ENCODE peak calls at places on chromosomes 6 and 20, in seven cellular contexts. One of them, this sample, is unnamed.

GRCh38 chr6:16414205-16414604 is 175.8 kb downstream of the GMPR start:
- DNase-seq in cardiac muscle cell: peak; percentile 15
- DNase-seq in cardiac fibroblast: peak; percentile 38
- DNase-seq in fibroblast of lung: peak; percentile 69
- DNase-seq in brain microvascular endothelial cell: peak; percentile 57
- DNase-seq in mammary epithelial cell: no peak
- DNase-seq in heart left ventricle: peak; percentile 48
- DNase-seq in this sample: no peak

GRCh38 chr6:139029470-139030210 is 1.1 kb downstream of the ABRACL start:
- DNase-seq in cardiac muscle cell: peak; percentile 69
- DNase-seq in cardiac fibroblast: peak; percentile 79
- DNase-seq in fibroblast of lung: peak; percentile 43
- DNase-seq in brain microvascular endothelial cell: peak; percentile 26
- DNase-seq in mammary epithelial cell: peak; percentile 19
- DNase-seq in heart left ventricle: peak; percentile 64
- DNase-seq in this sample: peak; percentile 78

GRCh38 chr6:144482142-144482541 is 197.0 kb downstream of the UTRN start:
- DNase-seq in cardiac muscle cell: peak; percentile 73
- DNase-seq in cardiac fibroblast: peak; percentile 88
- DNase-seq in fibroblast of lung: peak; percentile 68
- DNase-seq in brain microvascular endothelial cell: peak; percentile 78
- DNase-seq in mammary epithelial cell: peak; percentile 60
- DNase-seq in heart left ventricle: peak; percentile 72
- DNase-seq in this sample: peak; percentile 60

GRCh38 chr6:41677430-41678045 is 39.3 kb downstream of the MDFI start:
- DNase-seq in cardiac muscle cell: no peak
- DNase-seq in cardiac fibroblast: no peak
- DNase-seq in fibroblast of lung: no peak
- DNase-seq in brain microvascular endothelial cell: no peak
- DNase-seq in mammary epithelial cell: no peak
- DNase-seq in heart left ventricle: no peak
- DNase-seq in this sample: no peak

GRCh38 chr6:30646450-30647038 is 389 bp upstream of the C6orf136 start:
- DNase-seq in cardiac muscle cell: peak; percentile 12
- DNase-seq in cardiac fibroblast: no peak
- DNase-seq in fibroblast of lung: no peak
- DNase-seq in brain microvascular endothelial cell: peak; percentile 89
- DNase-seq in mammary epithelial cell: no peak
- DNase-seq in heart left ventricle: no peak
- DNase-seq in this sample: peak; percentile 72

GRCh38 chr6:39088331-39088730 is 26.7 kb downstream of the SAYSD1 start:
- DNase-seq in cardiac muscle cell: peak; percentile 94
- DNase-seq in cardiac fibroblast: peak; percentile 80
- DNase-seq in fibroblast of lung: peak; percentile 54
- DNase-seq in brain microvascular endothelial cell: peak; percentile 59
- DNase-seq in mammary epithelial cell: no peak
- DNase-seq in heart left ventricle: peak; percentile 52
- DNase-seq in this sample: peak; percentile 81

GRCh38 chr6:149961728-149962425 is 1.9 kb upstream of the ULBP1 start:
- DNase-seq in cardiac muscle cell: no peak
- DNase-seq in cardiac fibroblast: peak; percentile 29
- DNase-seq in fibroblast of lung: no peak
- DNase-seq in brain microvascular endothelial cell: no peak
- DNase-seq in mammary epithelial cell: peak; percentile 17
- DNase-seq in heart left ventricle: no peak
- DNase-seq in this sample: peak; percentile 80

GRCh38 chr6:34459899-34460593 is 5.8 kb upstream of the PACSIN1 start:
- DNase-seq in cardiac muscle cell: peak; percentile 69
- DNase-seq in cardiac fibroblast: peak; percentile 64
- DNase-seq in fibroblast of lung: peak; percentile 33
- DNase-seq in brain microvascular endothelial cell: peak; percentile 39
- DNase-seq in mammary epithelial cell: peak; percentile 49
- DNase-seq in heart left ventricle: no peak
- DNase-seq in this sample: peak; percentile 79

GRCh38 chr6:63391203-63391970 is 71.6 kb upstream of the LGSN start:
- DNase-seq in cardiac muscle cell: no peak
- DNase-seq in cardiac fibroblast: no peak
- DNase-seq in fibroblast of lung: no peak
- DNase-seq in brain microvascular endothelial cell: no peak
- DNase-seq in mammary epithelial cell: no peak
- DNase-seq in heart left ventricle: no peak
- DNase-seq in this sample: no peak

GRCh38 chr6:127969701-127970100 is 68.8 kb upstream of the THEMIS start:
- DNase-seq in cardiac muscle cell: no peak
- DNase-seq in cardiac fibroblast: no peak
- DNase-seq in fibroblast of lung: no peak
- DNase-seq in brain microvascular endothelial cell: no peak
- DNase-seq in mammary epithelial cell: no peak
- DNase-seq in heart left ventricle: no peak
- DNase-seq in this sample: no peak

GRCh38 chr6:32905078-32905477 is 35.8 kb downstream of the HLA-DMB start:
- DNase-seq in cardiac muscle cell: no peak
- DNase-seq in cardiac fibroblast: no peak
- DNase-seq in fibroblast of lung: peak; percentile 8
- DNase-seq in brain microvascular endothelial cell: no peak
- DNase-seq in mammary epithelial cell: no peak
- DNase-seq in heart left ventricle: no peak
- DNase-seq in this sample: no peak

GRCh38 chr20:51801220-51801991 is 915 bp downstream of the SALL4 start:
- DNase-seq in cardiac muscle cell: peak; percentile 66
- DNase-seq in cardiac fibroblast: no peak
- DNase-seq in fibroblast of lung: no peak
- DNase-seq in brain microvascular endothelial cell: no peak
- DNase-seq in mammary epithelial cell: no peak
- DNase-seq in heart left ventricle: no peak
- DNase-seq in this sample: peak; percentile 87

GRCh38 chr20:50562262-50562701 is 52.1 kb downstream of the PTPN1 start:
- DNase-seq in cardiac muscle cell: no peak
- DNase-seq in cardiac fibroblast: no peak
- DNase-seq in fibroblast of lung: no peak
- DNase-seq in brain microvascular endothelial cell: no peak
- DNase-seq in mammary epithelial cell: no peak
- DNase-seq in heart left ventricle: no peak
- DNase-seq in this sample: no peak

GRCh38 chr6:25717856-25718740 is 36.4 kb upstream of the SLC17A4 start:
- DNase-seq in cardiac muscle cell: peak; percentile 63
- DNase-seq in cardiac fibroblast: peak; percentile 58
- DNase-seq in fibroblast of lung: peak; percentile 14
- DNase-seq in brain microvascular endothelial cell: peak; percentile 28
- DNase-seq in mammary epithelial cell: no peak
- DNase-seq in heart left ventricle: no peak
- DNase-seq in this sample: no peak

GRCh38 chr6:10421508-10422281 is 6.8 kb upstream of the TFAP2A start:
- DNase-seq in cardiac muscle cell: no peak
- DNase-seq in cardiac fibroblast: no peak
- DNase-seq in fibroblast of lung: no peak
- DNase-seq in brain microvascular endothelial cell: no peak
- DNase-seq in mammary epithelial cell: no peak
- DNase-seq in heart left ventricle: no peak
- DNase-seq in this sample: peak; percentile 57
- H3K4me3 ChIP-seq in cardiac muscle cell: no peak overlapping the region
- H3K4me3 ChIP-seq in cardiac fibroblast: no peak overlapping the region
- H3K4me3 ChIP-seq in fibroblast of lung: no peak overlapping the region
- H3K4me3 ChIP-seq in brain microvascular endothelial cell: no peak overlapping the region
- H3K4me3 ChIP-seq in mammary epithelial cell: no peak overlapping the region
- H3K4me3 ChIP-seq in heart left ventricle: no peak overlapping the region
- H3K4me3 ChIP-seq in this sample: no peak overlapping the region

GRCh38 chr6:163706688-163707087 is 292.2 kb downstream of the QKI start:
- DNase-seq in cardiac muscle cell: no peak
- DNase-seq in cardiac fibroblast: no peak
- DNase-seq in fibroblast of lung: peak; percentile 18
- DNase-seq in brain microvascular endothelial cell: no peak
- DNase-seq in mammary epithelial cell: no peak
- DNase-seq in heart left ventricle: no peak
- DNase-seq in this sample: peak; percentile 3

GRCh38 chr6:163705923-163706322 is 291.4 kb downstream of the QKI start:
- DNase-seq in cardiac muscle cell: no peak
- DNase-seq in cardiac fibroblast: no peak
- DNase-seq in fibroblast of lung: no peak
- DNase-seq in brain microvascular endothelial cell: no peak
- DNase-seq in mammary epithelial cell: no peak
- DNase-seq in heart left ventricle: no peak
- DNase-seq in this sample: no peak

GRCh38 chr6:163708459-163708858 is 293.9 kb downstream of the QKI start:
- DNase-seq in cardiac muscle cell: no peak
- DNase-seq in cardiac fibroblast: no peak
- DNase-seq in fibroblast of lung: no peak
- DNase-seq in brain microvascular endothelial cell: no peak
- DNase-seq in mammary epithelial cell: no peak
- DNase-seq in heart left ventricle: no peak
- DNase-seq in this sample: no peak

GRCh38 chr6:163709255-163709654 is 294.7 kb downstream of the QKI start:
- DNase-seq in cardiac muscle cell: no peak
- DNase-seq in cardiac fibroblast: no peak
- DNase-seq in fibroblast of lung: no peak
- DNase-seq in brain microvascular endothelial cell: no peak
- DNase-seq in mammary epithelial cell: no peak
- DNase-seq in heart left ventricle: no peak
- DNase-seq in this sample: no peak

DNA sequence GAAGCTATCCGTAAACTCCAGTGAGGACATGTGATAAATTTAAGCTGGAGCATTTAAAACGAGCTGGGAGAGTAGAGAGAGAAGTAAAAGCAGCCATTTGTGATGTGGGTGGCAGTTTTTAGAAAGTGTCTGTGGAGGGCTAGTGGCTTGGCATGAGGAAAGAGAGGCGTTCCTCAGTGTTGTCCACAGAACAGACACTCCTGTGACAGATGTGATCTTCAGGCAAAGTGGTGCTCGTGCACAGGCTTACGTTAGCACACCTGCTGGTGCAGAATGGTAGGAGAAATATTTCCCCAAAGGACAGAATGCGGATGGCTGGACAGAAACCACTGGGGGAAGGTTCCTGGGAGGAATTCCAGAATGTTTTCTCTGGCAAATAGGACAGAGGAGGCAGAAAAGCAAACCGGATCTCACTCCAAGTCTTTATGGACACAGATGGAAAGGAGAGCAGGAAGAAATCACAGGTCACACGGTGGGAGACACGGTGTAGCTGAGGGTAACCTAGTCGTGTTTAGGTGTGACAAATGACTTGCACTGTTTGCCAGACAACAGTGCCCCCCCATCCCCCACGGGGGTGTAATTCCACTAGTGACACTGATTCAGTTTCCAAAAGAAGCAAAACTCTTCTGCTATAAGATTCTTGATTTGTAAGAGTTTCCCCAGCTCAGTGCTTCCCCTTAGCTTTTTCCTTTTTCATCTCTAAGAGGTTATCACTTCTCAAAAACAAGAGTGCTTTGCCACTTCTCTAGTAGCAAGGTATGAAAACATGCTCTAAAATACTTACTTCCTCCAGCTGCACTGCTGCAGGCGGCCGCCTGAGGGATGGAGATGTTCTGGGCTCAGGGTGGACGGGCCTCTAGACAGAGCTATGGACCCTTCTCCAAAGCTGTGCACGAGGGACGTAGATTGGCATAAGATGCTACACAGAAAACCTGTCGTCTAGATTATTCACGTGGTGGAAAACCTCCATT is 293.2 kb downstream of the QKI start:
- DNase-seq in cardiac muscle cell: no peak
- DNase-seq in cardiac fibroblast: no peak
- DNase-seq in fibroblast of lung: peak; percentile 20
- DNase-seq in brain microvascular endothelial cell: no peak
- DNase-seq in mammary epithelial cell: no peak
- DNase-seq in heart left ventricle: no peak
- DNase-seq in this sample: peak; percentile 9
- H3K4me3 ChIP-seq in cardiac muscle cell: no peak overlapping the region
- H3K4me3 ChIP-seq in cardiac fibroblast: no peak overlapping the region
- H3K4me3 ChIP-seq in fibroblast of lung: no peak overlapping the region
- H3K4me3 ChIP-seq in brain microvascular endothelial cell: no peak overlapping the region
- H3K4me3 ChIP-seq in mammary epithelial cell: no peak overlapping the region
- H3K4me3 ChIP-seq in heart left ventricle: no peak overlapping the region
- H3K4me3 ChIP-seq in this sample: no peak overlapping the region

GRCh38 chr6:117270121-117270959 is 5.0 kb downstream of the VGLL2 start:
- DNase-seq in cardiac muscle cell: peak; percentile 58
- DNase-seq in cardiac fibroblast: no peak
- DNase-seq in fibroblast of lung: peak; percentile 13
- DNase-seq in brain microvascular endothelial cell: no peak
- DNase-seq in mammary epithelial cell: peak; percentile 27
- DNase-seq in heart left ventricle: no peak
- DNase-seq in this sample: peak; percentile 79

GRCh38 chr6:117270960-117271507 is 5.7 kb downstream of the VGLL2 start:
- DNase-seq in cardiac muscle cell: no peak
- DNase-seq in cardiac fibroblast: no peak
- DNase-seq in fibroblast of lung: no peak
- DNase-seq in brain microvascular endothelial cell: no peak
- DNase-seq in mammary epithelial cell: no peak
- DNase-seq in heart left ventricle: no peak
- DNase-seq in this sample: no peak

GRCh38 chr6:117272886-117273285 is 7.5 kb downstream of the VGLL2 start:
- DNase-seq in cardiac muscle cell: no peak
- DNase-seq in cardiac fibroblast: no peak
- DNase-seq in fibroblast of lung: no peak
- DNase-seq in brain microvascular endothelial cell: no peak
- DNase-seq in mammary epithelial cell: no peak
- DNase-seq in heart left ventricle: no peak
- DNase-seq in this sample: no peak

GRCh38 chr6:117269649-117270120 is 4.3 kb downstream of the VGLL2 start:
- DNase-seq in cardiac muscle cell: no peak
- DNase-seq in cardiac fibroblast: no peak
- DNase-seq in fibroblast of lung: no peak
- DNase-seq in brain microvascular endothelial cell: no peak
- DNase-seq in mammary epithelial cell: no peak
- DNase-seq in heart left ventricle: no peak
- DNase-seq in this sample: no peak

DNA sequence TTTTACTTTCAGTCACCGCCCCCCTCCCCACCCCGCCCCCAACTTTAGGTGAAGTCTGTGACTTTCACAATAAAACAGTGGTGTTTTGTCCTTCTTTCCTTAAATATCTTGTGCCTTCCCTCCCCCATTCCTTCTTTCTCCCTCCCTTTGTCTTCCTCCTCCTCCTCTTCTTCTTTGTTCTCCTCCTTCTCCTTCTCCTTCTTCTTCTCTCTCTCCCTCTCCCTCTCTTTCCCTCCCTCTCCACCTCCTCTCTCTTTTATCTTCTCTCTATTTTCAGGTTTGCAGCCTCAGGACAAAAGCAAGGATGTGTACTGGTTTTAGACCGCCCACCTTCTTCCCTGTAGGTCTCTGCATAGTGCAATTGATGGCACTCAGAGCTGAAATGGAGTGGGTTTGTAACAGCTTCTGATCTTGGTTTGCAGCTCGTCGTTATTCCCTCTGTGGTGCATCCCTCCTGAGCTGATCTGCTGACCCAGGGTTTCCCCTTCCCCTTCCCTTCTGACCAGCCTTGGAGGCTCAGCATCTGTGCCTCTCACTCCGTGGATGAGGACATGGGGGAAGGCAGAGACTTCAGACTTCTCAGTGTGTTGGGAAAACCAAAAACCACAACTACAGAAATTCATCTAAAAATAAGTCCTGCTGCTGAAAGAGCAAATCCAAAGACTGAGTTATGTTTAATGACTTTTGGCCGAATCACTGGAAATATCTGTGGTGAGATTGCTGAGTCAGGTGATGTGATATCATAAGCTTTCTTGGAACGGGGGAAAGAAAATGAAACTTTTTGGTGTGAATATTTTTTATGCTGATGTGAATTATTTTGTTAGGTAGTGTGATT is 6.9 kb downstream of the VGLL2 start:
- DNase-seq in cardiac muscle cell: no peak
- DNase-seq in cardiac fibroblast: no peak
- DNase-seq in fibroblast of lung: peak; percentile 50
- DNase-seq in brain microvascular endothelial cell: no peak
- DNase-seq in mammary epithelial cell: no peak
- DNase-seq in heart left ventricle: no peak
- DNase-seq in this sample: no peak
- H3K4me3 ChIP-seq in cardiac muscle cell: no peak overlapping the region
- H3K4me3 ChIP-seq in cardiac fibroblast: no peak overlapping the region
- H3K4me3 ChIP-seq in fibroblast of lung: no peak overlapping the region
- H3K4me3 ChIP-seq in brain microvascular endothelial cell: no peak overlapping the region
- H3K4me3 ChIP-seq in mammary epithelial cell: no peak overlapping the region
- H3K4me3 ChIP-seq in heart left ventricle: no peak overlapping the region
- H3K4me3 ChIP-seq in this sample: no peak overlapping the region

GRCh38 chr6:2845880-2846208 is 4.2 kb upstream of the SERPINB1 start:
- DNase-seq in cardiac muscle cell: no peak
- DNase-seq in cardiac fibroblast: no peak
- DNase-seq in fibroblast of lung: no peak
- DNase-seq in brain microvascular endothelial cell: no peak
- DNase-seq in mammary epithelial cell: no peak
- DNase-seq in heart left ventricle: no peak
- DNase-seq in this sample: no peak
- H3K4me3 ChIP-seq in cardiac muscle cell: no peak overlapping the region
- H3K4me3 ChIP-seq in cardiac fibroblast: no peak overlapping the region
- H3K4me3 ChIP-seq in fibroblast of lung: no peak overlapping the region
- H3K4me3 ChIP-seq in brain microvascular endothelial cell: no peak overlapping the region
- H3K4me3 ChIP-seq in mammary epithelial cell: no peak overlapping the region
- H3K4me3 ChIP-seq in heart left ventricle: no peak overlapping the region
- H3K4me3 ChIP-seq in this sample: no peak overlapping the region